ENCODE peak calls at places on chromosomes 11 and 22, in eight cellular contexts. Q is activated CD8-positive, alpha-beta memory T cell treated with anti-CD3 and anti-CD28 coated beads for 1 hour; C is GM12865; G is stimulated activated CD4-positive, alpha-beta T cell treated with anti-CD3 and anti-CD28 coated beads, Interleukin-1b, Interleukin-23, amount 100 ng/mL, for 4 hours; H is CD4-positive, alpha-beta memory T cell; R is NCI-H2029 treated with DMSO at 0.1 percent for 48 hours; M is progenitor cell of endocrine pancreas; O is NCI-H1048. D is an unnamed sample.

GRCh38 chr11:26599421-26599820 is 27.4 kb upstream of the MUC15 start:
- DNase-seq in Q (no peak), M (no peak), G (no peak), H (no peak), C (no peak), O (no peak), R (no peak), D (no peak)

GRCh38 chr11:85647604-85648299 is at the start of gene TMEM126A:
- DNase-seq in H (peak; percentile 89), C (peak; percentile 92), R (peak; percentile 72), G (peak; percentile 84), O (peak; percentile 76), Q (peak; percentile 56), M (peak; percentile 83), D (peak; percentile 94)

GRCh38 chr11:42338056-42338455 is 878.6 kb upstream of the LRRC4C start:
- DNase-seq in R (no peak), Q (no peak), H (no peak), G (no peak), O (no peak), M (no peak), C (no peak), D (no peak)

GRCh38 chr22:47757741-47758140 is 995.3 kb downstream of the TBC1D22A start:
- DNase-seq in H (no peak), R (no peak), C (no peak), O (no peak), G (no peak), Q (no peak), M (no peak), D (no peak)

GRCh38 chr11:68334923-68335322 is 22.5 kb downstream of the LRP5 start:
- DNase-seq in C (no peak), Q (no peak), G (no peak), R (no peak), O (no peak), H (no peak), M (no peak), D (no peak)

GRCh38 chr11:102429691-102430090 is 22.9 kb downstream of the TMEM123 start:
- DNase-seq in C (peak; percentile 15), G (no peak), O (no peak), R (no peak), M (no peak), H (no peak), Q (no peak), D (no peak)

GRCh38 chr11:107858217-107859070 is at the start of gene SLC35F2:
- DNase-seq in G (peak; percentile 45), M (peak; percentile 64), R (peak; percentile 75), H (peak; percentile 61), C (peak; percentile 94), O (peak; percentile 36), Q (no peak), D (peak; percentile 65)

GRCh38 chr11:83836883-83837654 is 550.9 kb upstream of the CCDC90B start:
- DNase-seq in C (peak; percentile 65), R (no peak), O (no peak), G (no peak), M (peak; percentile 31), Q (no peak), H (no peak), D (no peak)

GRCh38 chr22:17370766-17371181 is 1.5 kb downstream of the CECR2 start:
- DNase-seq in H (no peak), C (no peak), O (no peak), R (no peak), G (no peak), Q (no peak), M (no peak), D (no peak)

GRCh38 chr22:27752771-27753170 is 48.8 kb downstream of the MN1 start:
- DNase-seq in R (no peak), G (no peak), O (no peak), M (no peak), H (no peak), Q (no peak), C (no peak), D (peak; percentile 78)

GRCh38 chr22:43263645-43264514 is 76.9 kb upstream of the TTLL12 start:
- DNase-seq in H (peak; percentile 76), R (no peak), G (peak; percentile 75), Q (peak; percentile 80), O (no peak), M (no peak), C (peak; percentile 97), D (peak; percentile 65)

GRCh38 chr11:131696584-131697120 is 326.2 kb downstream of the NTM start:
- DNase-seq in R (no peak), G (no peak), H (no peak), Q (no peak), O (no peak), M (no peak), C (no peak), D (no peak)

GRCh38 chr11:118849825-118850224 is 33.9 kb upstream of the CXCR5 start:
- DNase-seq in Q (no peak), R (no peak), C (no peak), H (no peak), O (no peak), M (no peak), G (no peak), D (no peak)

GRCh38 chr11:26188559-26188958 is 143.4 kb upstream of the ANO3 start:
- DNase-seq in C (no peak), G (no peak), M (no peak), O (no peak), H (no peak), Q (no peak), R (no peak), D (no peak)

GRCh38 chr22:33844273-33844672 is 76.0 kb downstream of the LARGE1 start:
- DNase-seq in C (no peak), Q (no peak), M (no peak), O (no peak), H (no peak), G (no peak), R (no peak), D (no peak)

GRCh38 chr22:22951035-22951434 is 63.4 kb downstream of the IGLL5 start:
- DNase-seq in Q (no peak), R (no peak), G (no peak), H (no peak), C (no peak), O (no peak), M (no peak), D (no peak)

GRCh38 chr11:85717360-85717927 is 31.4 kb upstream of the CCDC89 start:
- DNase-seq in M (no peak), Q (no peak), G (no peak), R (no peak), C (no peak), H (no peak), O (no peak), D (no peak)

GRCh38 chr22:45505991-45506743 is 3.5 kb downstream of the FBLN1 start:
- DNase-seq in M (no peak), O (no peak), R (no peak), C (no peak), Q (no peak), G (no peak), H (no peak), D (no peak)

GRCh38 chr11:1109918-1110705 is 35.4 kb downstream of the MUC2 start:
- DNase-seq in O (no peak), C (no peak), Q (no peak), R (no peak), H (no peak), M (no peak), G (no peak), D (peak; percentile 26)

GRCh38 chr11:43578346-43579170 is 102.0 kb upstream of the HSD17B12 start:
- DNase-seq in M (no peak), H (no peak), C (no peak), O (no peak), R (no peak), Q (no peak), G (no peak), D (no peak)

GRCh38 chr11:57349491-57350274 is 11.5 kb downstream of the P2RX3 start:
- DNase-seq in Q (no peak), H (peak; percentile 44), G (peak; percentile 53), O (no peak), M (peak; percentile 71), C (peak; percentile 54), R (no peak), D (peak; percentile 83)

GRCh38 chr11:44949160-44950035 is 1.3 kb downstream of the TP53I11 start:
- DNase-seq in M (peak; percentile 34), R (no peak), G (no peak), O (no peak), C (peak; percentile 15), H (no peak), Q (no peak), D (peak; percentile 66)

GRCh38 chr11:69355959-69356702 is 62.2 kb downstream of the MYEOV start:
- DNase-seq in R (no peak), Q (no peak), H (no peak), M (no peak), O (no peak), C (no peak), G (no peak), D (no peak)